ENCODE peak calls at places on chromosomes 3 and 15, in four cellular contexts. H is colonic mucosa, T is small intestine, Y is astrocyte of the spinal cord. V is an unnamed sample.

GRCh38 chr3:31695280-31696008 is 162.7 kb downstream of the STT3B start:
- DNase-seq in T (peak; percentile 8), Y (no peak), H (no peak), V (no peak)

GRCh38 chr15:35078221-35078915 is 6.7 kb downstream of the NANOGP8 start:
- DNase-seq in H (no peak), Y (peak; percentile 51), T (peak; percentile 36), V (no peak)

GRCh38 chr15:96551196-96551595 is 220.7 kb downstream of the NR2F2 start:
- DNase-seq in T (no peak), H (no peak), Y (no peak), V (no peak)

GRCh38 chr3:69236808-69237707 is 114.7 kb upstream of the LMOD3 start:
- DNase-seq in T (peak; percentile 34), Y (no peak), H (peak; percentile 55), V (peak; percentile 14)

GRCh38 chr3:33117461-33117860 is 3.6 kb downstream of the CRTAP start:
- DNase-seq in Y (no peak), H (no peak), T (no peak), V (no peak)

GRCh38 chr3:159929181-159929893 is 59.3 kb upstream of the IL12A start:
- DNase-seq in T (peak; percentile 60), Y (peak; percentile 90), H (peak; percentile 35), V (peak; percentile 20)

GRCh38 chr15:52031542-52031941 is 12.5 kb downstream of the MAPK6 start:
- DNase-seq in T (no peak), H (peak; percentile 31), Y (no peak), V (no peak)

GRCh38 chr3:106119691-106120090 is 250.9 kb upstream of the CBLB start:
- DNase-seq in Y (no peak), H (no peak), T (no peak), V (no peak)

GRCh38 chr15:68684476-68684875 is 105.7 kb downstream of the CORO2B start:
- DNase-seq in H (no peak), Y (no peak), T (no peak), V (no peak)

GRCh38 chr3:117793684-117794304 is 1084.2 kb downstream of the TUSC7 start:
- DNase-seq in T (no peak), Y (no peak), H (no peak), V (no peak)

GRCh38 chr3:114879059-114880031 is 267.7 kb downstream of the ZBTB20 start:
- DNase-seq in Y (peak; percentile 62), H (no peak), T (no peak), V (no peak)

GRCh38 chr3:184814214-184814613 is 2.2 kb downstream of the VPS8 start:
- DNase-seq in Y (no peak), T (no peak), H (no peak), V (no peak)

GRCh38 chr3:42526616-42527367 is 24.3 kb downstream of the VIPR1 start:
- DNase-seq in H (no peak), T (no peak), Y (no peak), V (no peak)

GRCh38 chr15:53307952-53308624 is 451.4 kb downstream of the WDR72 start:
- DNase-seq in Y (peak; percentile 7), T (no peak), H (no peak), V (no peak)

GRCh38 chr3:149736180-149737100 is 15.8 kb downstream of the COMMD2 start:
- DNase-seq in Y (peak; percentile 79), T (no peak), H (no peak), V (no peak)

GRCh38 chr3:38646630-38647029 is 2.9 kb downstream of the SCN5A start:
- DNase-seq in Y (peak; percentile 8), T (peak; percentile 27), H (no peak), V (no peak)

GRCh38 chr3:151550642-151551041 is 89.8 kb upstream of the IGSF10 start:
- DNase-seq in Y (no peak), T (no peak), H (no peak), V (no peak)

GRCh38 chr3:142850395-142851023 is 38.4 kb downstream of the PCOLCE2 start:
- DNase-seq in T (no peak), H (no peak), Y (peak; percentile 95), V (no peak)

GRCh38 chr3:168951368-168951767 is 712.1 kb downstream of the MECOM start:
- DNase-seq in T (peak; percentile 15), H (no peak), Y (no peak), V (no peak)

GRCh38 chr3:52492059-52492458 is 3.1 kb upstream of the STAB1 start:
- DNase-seq in Y (no peak), T (no peak), H (no peak), V (no peak)

GRCh38 chr3:127033171-127033570 is 50.3 kb downstream of the PLXNA1 start:
- DNase-seq in H (no peak), T (no peak), Y (no peak), V (no peak)

GRCh38 chr3:52068730-52069129 is 12.4 kb upstream of the DUSP7 start:
- DNase-seq in Y (no peak), T (peak; percentile 66), H (peak; percentile 25), V (no peak)

GRCh38 chr3:196471551-196471950 is 32.0 kb downstream of the RNF168 start:
- DNase-seq in H (no peak), Y (no peak), T (no peak), V (no peak)

GRCh38 chr3:106282931-106283330 is 414.1 kb upstream of the CBLB start:
- DNase-seq in Y (no peak), T (no peak), H (no peak), V (no peak)

GRCh38 chr3:178739720-178740119 is 203.5 kb downstream of the KCNMB2 start:
- DNase-seq in H (no peak), Y (no peak), T (no peak), V (no peak)

GRCh38 chr15:85100186-85100937 is 118.7 kb downstream of the PDE8A start:
- DNase-seq in H (no peak), T (no peak), Y (no peak), V (no peak)

GRCh38 chr15:71116942-71117341 is 1.7 kb downstream of the THSD4 start:
- DNase-seq in Y (no peak), T (peak; percentile 44), H (peak; percentile 64), V (peak; percentile 44)
- H3K4me3 ChIP-seq in Y (no peak overlapping the region), T (peak overlapping the region; percentile 76), H (peak overlapping the region; percentile 71), V (peak overlapping the region; percentile 73)

DNA sequence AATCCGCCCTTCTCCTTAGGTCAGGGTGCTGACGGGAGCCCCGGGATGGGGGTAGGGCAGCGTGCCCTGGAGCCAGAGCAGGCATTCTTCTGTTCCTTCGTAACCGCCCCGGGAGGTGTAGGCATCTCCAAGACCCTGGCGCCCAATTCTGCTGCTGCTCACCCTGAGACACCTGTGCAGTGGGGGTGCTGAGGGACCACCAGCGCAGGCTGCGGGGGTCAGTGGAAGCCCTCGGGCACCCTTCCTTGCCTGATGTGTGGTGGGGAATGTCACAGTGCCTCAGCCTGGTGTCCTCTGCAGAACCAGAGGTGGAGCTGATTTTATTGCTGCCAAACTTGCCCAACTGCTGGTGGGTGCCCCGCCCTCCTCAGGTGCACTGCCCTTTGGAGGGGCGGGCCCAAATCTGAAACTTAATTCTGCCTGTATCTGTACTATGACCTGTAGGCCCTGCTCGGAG is 7.3 kb downstream of the CSK start:
- DNase-seq in H (peak; percentile 92), Y (no peak), T (peak; percentile 93), V (no peak)
- H3K4me3 ChIP-seq in H (peak overlapping the region; percentile 20), Y (no peak overlapping the region), T (peak overlapping the region; percentile 32), V (peak overlapping the region; percentile 88)

DNA sequence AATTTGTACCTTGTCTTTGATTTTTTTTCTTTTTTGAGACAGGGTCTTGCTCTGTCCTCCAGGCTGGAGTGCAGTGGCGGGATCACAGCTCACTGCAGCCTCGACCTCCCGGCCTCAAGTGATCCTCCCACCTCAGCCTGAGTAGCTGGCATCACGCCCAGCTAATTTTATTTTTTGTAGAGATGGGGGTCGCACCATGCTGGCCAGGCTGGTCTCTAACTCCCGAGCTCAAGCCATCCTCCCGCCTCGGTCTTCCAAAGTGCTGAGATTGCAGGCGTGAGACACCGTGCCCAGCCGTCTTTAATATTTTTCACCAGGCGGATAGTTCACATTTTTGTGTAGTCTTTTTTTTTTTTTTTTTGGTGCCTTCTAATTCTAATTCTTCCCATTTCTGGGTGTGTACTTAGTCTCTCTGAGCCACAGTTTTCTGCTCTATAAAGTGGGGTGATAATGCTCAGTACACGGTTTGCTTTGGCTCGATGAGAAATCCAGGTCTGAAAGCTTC is 528 bp upstream of the TATDN2 start:
- DNase-seq in T (no peak), H (no peak), Y (no peak), V (no peak)
- H3K4me3 ChIP-seq in T (no peak overlapping the region), H (peak overlapping the region; percentile 87), Y (peak overlapping the region; percentile 39), V (peak overlapping the region; percentile 77)

DNA sequence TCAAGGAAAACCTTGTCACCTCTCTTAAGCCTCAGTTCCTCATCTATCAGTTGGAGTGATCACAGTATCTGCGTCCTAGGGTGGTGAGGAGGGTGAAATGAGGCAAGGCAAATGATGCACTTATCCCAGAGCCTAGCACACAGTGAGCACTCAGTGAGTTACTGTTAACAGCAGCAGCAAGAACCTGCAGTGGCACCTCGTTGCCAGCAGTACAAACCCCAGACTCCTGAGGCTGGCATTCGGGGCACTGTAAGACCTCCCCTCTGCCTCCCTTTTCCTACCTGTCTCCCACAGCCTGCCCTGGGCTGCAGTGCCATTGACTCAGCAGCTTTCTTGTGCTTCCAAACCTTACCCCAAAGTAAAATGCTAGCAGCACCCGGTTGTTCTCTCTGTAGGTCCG is 82.9 kb upstream of the EIF1B start:
- DNase-seq in T (no peak), Y (no peak), H (no peak), V (no peak)
- H3K4me3 ChIP-seq in T (no peak overlapping the region), Y (no peak overlapping the region), H (no peak overlapping the region), V (no peak overlapping the region)

GRCh38 chr15:63379492-63380150 is 2.0 kb downstream of the CA12 start:
- DNase-seq in Y (no peak), H (no peak), T (peak; percentile 40), V (no peak)
- H3K4me3 ChIP-seq in Y (no peak overlapping the region), H (peak overlapping the region; percentile 65), T (no peak overlapping the region), V (no peak overlapping the region)

DNA sequence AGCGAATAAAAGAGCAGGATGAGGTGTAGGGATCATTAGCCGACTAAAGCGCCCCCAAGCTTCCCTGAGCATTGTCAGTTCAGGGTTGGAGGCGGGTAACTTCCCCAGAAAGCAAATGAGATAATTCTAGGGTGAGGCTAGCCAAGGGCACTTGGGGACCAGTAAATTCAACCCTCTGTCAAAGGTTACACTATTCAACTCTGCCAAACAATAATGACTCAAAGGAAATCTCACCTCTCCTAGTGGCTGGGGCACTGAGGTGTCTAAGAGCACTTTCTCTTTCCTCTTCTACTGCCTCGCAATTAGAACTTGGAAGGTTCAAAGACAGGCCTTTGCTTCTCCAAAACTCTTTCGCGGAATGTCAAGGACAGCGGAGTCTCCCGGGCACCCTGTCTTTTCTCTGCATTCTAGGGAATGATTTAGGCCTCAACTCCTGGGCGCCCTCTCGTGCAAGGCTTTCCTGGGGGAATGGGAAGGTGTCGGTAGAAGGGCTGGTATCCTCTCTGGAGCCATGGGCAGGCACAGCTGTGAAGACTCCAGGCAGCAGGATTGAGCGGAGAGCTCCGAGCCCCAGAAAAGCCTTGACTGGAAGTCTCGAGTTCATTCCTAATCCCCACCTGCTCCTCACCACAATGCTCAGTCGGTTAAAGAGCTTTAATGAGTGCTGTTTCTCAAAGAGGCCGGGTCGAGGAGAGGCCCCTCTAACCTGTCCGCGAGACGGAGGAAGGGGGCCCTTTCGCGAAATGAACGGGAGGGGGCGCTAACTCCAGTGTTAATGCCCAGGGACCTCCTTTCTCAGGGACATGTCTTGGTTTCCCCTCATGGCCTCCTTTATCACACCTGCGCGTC is 21.9 kb downstream of the ZIC4 start:
- DNase-seq in Y (no peak), H (no peak), T (no peak), V (no peak)
- H3K4me3 ChIP-seq in Y (no peak overlapping the region), H (no peak overlapping the region), T (no peak overlapping the region), V (no peak overlapping the region)

V was measured in heart right ventricle.